ENCODE peak calls at places on chromosome 12, in five cellular contexts. K is K562, N is A549, V is GM12878, G is endothelial cell of umbilical vein. C is an unnamed sample.

GRCh38 chr12:76922821-76923315 is 44.0 kb upstream of the CSRP2 start:
- DNase-seq in K (no peak), N (no peak), V (no peak), G (no peak), C (no peak)

GRCh38 chr12:123250471-123251383 is 17.5 kb downstream of the MTRFR start:
- DNase-seq in K (peak; percentile 74), N (peak; percentile 97), V (no peak), G (no peak), C (no peak)

GRCh38 chr12:100984821-100985220 is 190.2 kb downstream of the ANO4 start:
- DNase-seq in K (no peak), N (no peak), V (no peak), G (no peak), C (no peak)

GRCh38 chr12:84986586-84986985 is 49.5 kb downstream of the TSPAN19 start:
- DNase-seq in K (no peak), N (no peak), V (no peak), G (no peak), C (no peak)

GRCh38 chr12:69689638-69690037 is 9.5 kb downstream of the BEST3 start:
- DNase-seq in K (no peak), N (no peak), V (no peak), G (no peak), C (no peak)

GRCh38 chr12:52280796-52281560 is 6.5 kb downstream of the KRT86 start:
- DNase-seq in K (no peak), N (peak; percentile 100), V (no peak), G (no peak), C (no peak)

GRCh38 chr12:57011438-57012424 is 4.6 kb downstream of the TAC3 start:
- DNase-seq in K (no peak), N (no peak), V (no peak), G (no peak), C (no peak)

GRCh38 chr12:122130150-122130549 is 43.9 kb downstream of the IL31 start:
- DNase-seq in K (no peak), N (no peak), V (no peak), G (no peak), C (no peak)

GRCh38 chr12:59431266-59431665 is 164.6 kb upstream of the SLC16A7 start:
- DNase-seq in K (no peak), N (no peak), V (no peak), G (peak; percentile 11), C (peak; percentile 5)

DNA sequence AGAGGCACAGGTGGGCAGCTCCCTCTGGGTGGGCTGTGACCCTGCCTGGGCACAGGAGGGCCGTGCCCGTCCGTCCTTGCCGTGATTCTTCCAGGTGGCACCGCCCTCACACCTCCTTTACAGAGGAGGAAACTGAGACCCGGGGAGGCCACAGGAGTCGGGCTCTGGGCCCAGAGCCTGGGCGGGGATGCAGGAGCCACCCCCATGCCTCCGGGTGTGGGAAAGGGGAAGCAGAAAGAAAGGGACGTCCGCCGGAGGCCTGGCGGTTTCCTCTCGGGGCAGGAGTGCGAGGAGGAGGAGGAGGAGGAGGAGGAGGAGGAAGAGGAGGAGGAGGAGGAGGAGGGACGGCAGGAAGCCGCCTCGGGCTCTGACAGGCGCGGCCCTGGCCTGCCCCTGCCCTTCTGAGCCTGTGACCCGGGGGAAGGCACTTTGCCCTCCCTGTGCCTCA is 23.0 kb downstream of the SH2B3 start:
- DNase-seq in K (no peak), N (no peak), V (no peak), G (peak; percentile 73), C (peak; percentile 94)
- TF ChIP-seq MYC in K (no peak), N (no peak), V (no peak), G (no peak), C (no peak)

GRCh38 chr12:32549675-32550079 is 129.4 kb upstream of the DNM1L start:
- DNase-seq in K (no peak), N (no peak), V (no peak), G (no peak), C (no peak)

GRCh38 chr12:32546272-32546671 is 132.8 kb upstream of the DNM1L start:
- DNase-seq in K (no peak), N (no peak), V (no peak), G (no peak), C (no peak)

GRCh38 chr12:32551058-32551457 is 128.0 kb upstream of the DNM1L start:
- DNase-seq in K (no peak), N (no peak), V (no peak), G (no peak), C (no peak)

GRCh38 chr12:32545413-32545970 is 133.6 kb upstream of the DNM1L start:
- DNase-seq in K (no peak), N (no peak), V (no peak), G (peak; percentile 59), C (peak; percentile 36)

DNA sequence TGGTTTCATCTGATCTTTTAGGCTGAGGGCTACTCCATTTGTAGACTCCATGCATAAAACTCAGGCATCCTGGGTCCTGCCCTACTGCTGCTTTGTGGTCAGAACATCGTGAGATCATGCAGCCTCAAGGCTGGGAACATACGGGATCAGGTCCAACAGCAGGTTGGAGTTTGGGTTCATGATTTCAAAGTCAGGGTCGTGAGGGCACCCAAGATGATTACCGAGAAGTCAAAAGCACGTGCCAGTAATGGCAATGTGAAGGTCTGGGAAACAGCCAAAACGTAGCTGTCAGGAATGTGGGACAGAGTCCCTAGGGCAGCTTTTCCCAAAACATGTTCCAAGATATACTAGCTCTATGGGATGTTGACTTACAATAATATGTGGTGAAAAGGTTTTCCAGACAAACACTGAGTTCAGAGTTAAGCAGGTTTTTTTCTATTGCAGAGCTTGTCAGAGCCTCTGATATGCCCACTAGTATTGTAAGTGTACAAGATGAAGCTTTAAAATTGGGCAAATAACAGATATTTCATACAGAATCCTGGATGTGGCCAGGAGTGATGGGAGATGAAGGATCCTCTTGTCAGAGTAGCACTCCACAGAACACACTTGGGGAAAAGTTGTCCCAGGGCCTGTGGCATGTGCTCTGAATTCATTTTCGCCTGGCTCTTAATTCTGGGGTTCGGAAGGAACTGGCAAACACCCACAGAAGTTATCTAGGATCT is 130.2 kb upstream of the DNM1L start:
- DNase-seq in K (no peak), N (no peak), V (no peak), G (peak; percentile 45), C (no peak)
- TF ChIP-seq MYC in K (no peak), N (no peak), V (no peak), G (no peak), C (no peak)

GRCh38 chr12:9947674-9948073 is 15.5 kb upstream of the CLEC2A start:
- DNase-seq in K (no peak), N (no peak), V (no peak), G (no peak), C (no peak)

GRCh38 chr12:9948606-9949286 is 16.6 kb upstream of the CLEC2A start:
- DNase-seq in K (no peak), N (no peak), V (peak; percentile 82), G (no peak), C (peak; percentile 26)

DNA sequence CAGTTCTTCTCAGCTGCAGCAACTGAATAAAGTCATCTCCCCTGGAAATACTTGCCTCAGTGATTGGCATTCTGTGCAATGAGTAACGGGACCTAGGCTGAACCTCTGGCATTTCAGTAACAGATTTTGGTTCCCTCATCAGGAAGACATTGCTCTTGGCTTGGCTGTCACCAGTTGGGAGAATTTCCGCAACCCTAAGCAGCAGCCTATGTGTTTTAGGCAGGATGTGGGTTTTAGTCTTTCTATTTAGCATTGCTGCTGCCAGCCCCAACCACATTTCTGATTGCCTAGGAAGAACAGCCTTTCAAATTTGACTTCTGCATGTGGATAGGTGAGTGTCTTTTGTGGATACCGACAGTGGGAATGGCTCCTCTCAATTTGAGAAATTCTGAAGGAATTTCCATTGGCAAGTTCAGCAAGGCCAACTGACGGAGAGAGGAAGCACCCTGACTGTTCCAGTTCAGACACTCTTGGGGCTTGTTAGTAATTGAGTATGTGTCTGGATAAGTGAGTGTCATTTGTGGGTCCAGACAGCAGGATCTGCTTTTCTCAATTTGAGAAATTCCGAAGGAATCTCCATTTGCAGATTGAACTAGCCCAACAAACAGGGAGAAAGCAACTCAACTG is 19.0 kb upstream of the CLEC2A start:
- DNase-seq in K (no peak), N (no peak), V (peak; percentile 24), G (no peak), C (peak; percentile 24)
- TF ChIP-seq MYC in K (no peak), N (no peak), V (no peak), G (no peak), C (no peak)

GRCh38 chr12:31228811-31229792 is 96.8 kb downstream of the SINHCAF start:
- DNase-seq in K (no peak), N (no peak), V (no peak), G (no peak), C (no peak)
- TF ChIP-seq MYC in K (no peak), N (no peak), V (no peak), G (no peak), C (no peak)

GRCh38 chr12:64053117-64053516 is 169.0 kb downstream of the KICS2 start:
- DNase-seq in K (no peak), N (no peak), V (no peak), G (no peak), C (no peak)
- TF ChIP-seq MYC in K (no peak), N (no peak), V (no peak), G (no peak), C (no peak)